ENCODE peak calls at places on chromosomes 13 and 19, in ten cellular contexts. K, Z, R, N, G, E, A, T, H and C are unnamed samples.

GRCh38 chr13:46031581-46032263 is 20.8 kb downstream of the ZC3H13 start:
- DNase-seq in K (no peak), Z (no peak), R (no peak), N (no peak), G (no peak), E (no peak), A (no peak), T (no peak), H (no peak), C (no peak)

GRCh38 chr19:42412661-42413076 is 14.5 kb downstream of the LIPE start:
- DNase-seq in K (peak; percentile 81), Z (no peak), R (no peak), N (no peak), G (no peak), E (no peak), A (no peak), T (no peak), H (no peak), C (no peak)

GRCh38 chr13:60244381-60244780 is 80.7 kb upstream of the DIAPH3 start:
- DNase-seq in K (no peak), Z (no peak), R (no peak), N (no peak), G (no peak), E (no peak), A (no peak), T (no peak), H (no peak), C (no peak)

GRCh38 chr13:108948269-108948671 is 318.9 kb downstream of the MYO16 start:
- DNase-seq in K (no peak), Z (peak; percentile 21), R (no peak), N (no peak), G (no peak), E (no peak), A (no peak), T (no peak), H (no peak), C (peak; percentile 49)

GRCh38 chr19:52898101-52898500 is 666 bp upstream of the ZNF320 start:
- DNase-seq in K (no peak), Z (no peak), R (no peak), N (no peak), G (peak; percentile 12), E (no peak), A (no peak), T (peak; percentile 34), H (no peak), C (no peak)

GRCh38 chr19:4260605-4261191 is 13.8 kb downstream of the YJU2 start:
- DNase-seq in K (no peak), Z (no peak), R (no peak), N (no peak), G (no peak), E (peak; percentile 71), A (no peak), T (no peak), H (no peak), C (no peak)

GRCh38 chr13:98216135-98216565 is 39.1 kb upstream of the RNF113B start:
- DNase-seq in K (peak; percentile 47), Z (peak; percentile 83), R (no peak), N (no peak), G (peak; percentile 57), E (peak; percentile 97), A (no peak), T (peak; percentile 55), H (no peak), C (peak; percentile 61)

GRCh38 chr19:16377521-16377920 is 52.9 kb downstream of the KLF2 start:
- DNase-seq in K (no peak), Z (no peak), R (no peak), N (no peak), G (no peak), E (peak; percentile 17), A (no peak), T (no peak), H (no peak), C (no peak)

GRCh38 chr13:111370570-111371150 is 50.2 kb downstream of the TEX29 start:
- DNase-seq in K (no peak), Z (no peak), R (no peak), N (no peak), G (no peak), E (no peak), A (no peak), T (no peak), H (no peak), C (no peak)

GRCh38 chr19:7492142-7493055 is 3.6 kb upstream of the PEX11G start:
- DNase-seq in K (no peak), Z (peak; percentile 77), R (peak; percentile 30), N (no peak), G (no peak), E (no peak), A (no peak), T (no peak), H (peak; percentile 49), C (no peak)